ENCODE peak calls at places on chromosomes 4 and X, in ten cellular contexts. K is HCT116; X is endodermal cell; Q is pancreas; M is aorta; E is stomach; P is SK-N-SH; F is psoas muscle; W is ascending aorta; Y is CD4-positive, alpha-beta memory T cell. V is an unnamed sample.

GRCh38 chrX:44882635-44883034 is 9.6 kb downstream of the KDM6A start:
- DNase-seq in K (no peak), X (no peak), Q (no peak), M (no peak), E (no peak), P (no peak), F (no peak), W (no peak), Y (no peak), V (no peak)

GRCh38 chr4:156223985-156224384 is 270.3 kb upstream of the CTSO start:
- DNase-seq in K (no peak), X (no peak), Q (no peak), M (no peak), E (no peak), P (no peak), F (no peak), W (no peak), Y (no peak), V (no peak)

GRCh38 chr4:1469596-1470392 is 63.6 kb upstream of the NKX1-1 start:
- DNase-seq in K (no peak), X (peak; percentile 29), Q (no peak), M (peak; percentile 67), E (no peak), P (peak; percentile 16), F (peak; percentile 38), W (peak; percentile 41), Y (no peak), V (no peak)

GRCh38 chr4:76546282-76547166 is 111.5 kb downstream of the SHROOM3 start:
- DNase-seq in K (no peak), X (peak; percentile 64), Q (peak; percentile 15), M (peak; percentile 83), E (peak; percentile 69), P (no peak), F (no peak), W (peak; percentile 80), Y (no peak), V (peak; percentile 63)

GRCh38 chr4:11881364-11881763 is 452.7 kb upstream of the HS3ST1 start:
- DNase-seq in K (no peak), X (no peak), Q (no peak), M (no peak), E (no peak), P (no peak), F (no peak), W (no peak), Y (no peak), V (no peak)

GRCh38 chrX:108199691-108200090 is 108.1 kb downstream of the ATG4A start:
- DNase-seq in K (peak; percentile 27), X (peak; percentile 77), Q (no peak), M (no peak), E (no peak), P (peak; percentile 23), F (no peak), W (no peak), Y (no peak), V (no peak)

GRCh38 chrX:97637289-97637688 is 753.6 kb downstream of the RPA4 start:
- DNase-seq in K (no peak), X (no peak), Q (no peak), M (no peak), E (no peak), P (no peak), F (no peak), W (no peak), Y (no peak), V (no peak)

GRCh38 chr4:770022-770421 is 55.9 kb downstream of the CPLX1 start:
- DNase-seq in K (no peak), X (no peak), Q (no peak), M (no peak), E (no peak), P (no peak), F (peak; percentile 34), W (no peak), Y (no peak), V (no peak)

GRCh38 chr4:109690690-109691410 is 12.4 kb downstream of the CASP6 start:
- DNase-seq in K (no peak), X (no peak), Q (no peak), M (no peak), E (no peak), P (no peak), F (no peak), W (no peak), Y (peak; percentile 50), V (no peak)

GRCh38 chr4:168257663-168258235 is 60.8 kb downstream of the DDX60 start:
- DNase-seq in K (no peak), X (no peak), Q (no peak), M (no peak), E (no peak), P (no peak), F (no peak), W (no peak), Y (no peak), V (no peak)
- H3K27ac ChIP-seq in K (no peak overlapping the region), X (no peak overlapping the region), Q (no peak overlapping the region), M (no peak overlapping the region), E (no peak overlapping the region), P (no peak overlapping the region), F (no peak overlapping the region), W (no peak overlapping the region), Y (no peak overlapping the region), V (no peak overlapping the region)

GRCh38 chrX:2184089-2184488 is 316.7 kb downstream of the DHRSX start:
- DNase-seq in K (no peak), X (no peak), Q (no peak), M (no peak), E (no peak), P (no peak), F (no peak), W (no peak), Y (no peak), V (no peak)

GRCh38 chrX:2183193-2183725 is 317.5 kb downstream of the DHRSX start:
- DNase-seq in K (no peak), X (peak; percentile 58), Q (no peak), M (no peak), E (no peak), P (no peak), F (no peak), W (no peak), Y (no peak), V (no peak)

GRCh38 chrX:2188316-2188715 is 312.5 kb downstream of the DHRSX start:
- DNase-seq in K (peak; percentile 26), X (peak; percentile 70), Q (no peak), M (no peak), E (no peak), P (no peak), F (no peak), W (no peak), Y (no peak), V (no peak)

GRCh38 chrX:2187352-2188115 is 313.2 kb downstream of the DHRSX start:
- DNase-seq in K (no peak), X (no peak), Q (no peak), M (no peak), E (no peak), P (no peak), F (no peak), W (no peak), Y (no peak), V (no peak)

DNA sequence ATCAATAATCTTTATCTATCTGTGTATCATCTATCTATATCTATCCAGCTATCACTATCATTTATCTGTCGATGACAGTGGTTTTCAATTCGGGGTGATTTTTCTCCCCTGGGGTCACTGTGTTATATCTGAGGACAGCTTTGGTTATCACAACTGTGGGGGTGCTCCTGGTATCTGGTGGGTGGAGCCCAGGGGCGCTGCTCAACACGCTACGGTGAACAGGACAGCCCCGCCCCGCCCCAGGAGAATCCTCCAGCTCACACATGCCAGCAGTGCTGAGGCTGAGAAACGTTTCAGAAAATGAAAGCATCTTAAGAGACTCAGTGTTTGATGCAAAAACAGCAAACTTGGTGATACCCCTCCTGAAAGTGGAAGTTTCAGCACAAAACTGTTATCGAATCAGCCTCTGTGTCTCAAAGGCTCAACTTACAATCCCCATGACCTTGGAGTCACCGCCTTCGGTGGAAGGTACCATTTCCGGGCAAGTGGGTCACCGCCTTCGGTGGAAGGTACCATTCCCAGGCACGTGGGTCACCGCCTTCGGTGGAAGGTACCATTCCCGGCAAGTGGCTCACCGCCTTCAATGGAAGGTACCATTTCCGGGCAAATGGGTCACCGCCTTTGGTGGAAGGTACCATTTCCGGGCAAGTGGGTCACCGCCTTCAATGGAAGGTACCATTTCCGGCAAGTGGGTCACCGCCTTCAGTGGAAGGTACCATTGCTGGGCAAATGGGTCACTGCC is 315.3 kb downstream of the DHRSX start:
- DNase-seq in K (no peak), X (no peak), Q (no peak), M (no peak), E (no peak), P (no peak), F (no peak), W (no peak), Y (no peak), V (no peak)
- H3K9me3 ChIP-seq in K (no peaks in the 10 kb centered on the region), X (peaks cover 32% of the 10 kb centered on the region), Q (no peaks in the 10 kb centered on the region), M (peaks cover 1% of the 10 kb centered on the region), E (no peaks in the 10 kb centered on the region), P (no peaks in the 10 kb centered on the region), F (no peaks in the 10 kb centered on the region), W (no peaks in the 10 kb centered on the region), Y (peaks cover 10% of the 10 kb centered on the region), V (peaks cover 20% of the 10 kb centered on the region)

GRCh38 chr4:35709080-35709479 is 535.2 kb downstream of the ARAP2 start:
- DNase-seq in K (no peak), X (no peak), Q (no peak), M (no peak), E (no peak), P (no peak), F (no peak), W (no peak), Y (no peak), V (no peak)

GRCh38 chr4:35711127-35711526 is 533.2 kb downstream of the ARAP2 start:
- DNase-seq in K (no peak), X (no peak), Q (no peak), M (no peak), E (no peak), P (no peak), F (no peak), W (no peak), Y (no peak), V (no peak)

GRCh38 chr4:35710343-35710742 is 534.0 kb downstream of the ARAP2 start:
- DNase-seq in K (no peak), X (no peak), Q (no peak), M (no peak), E (no peak), P (no peak), F (no peak), W (no peak), Y (no peak), V (no peak)
- H3K4me3 ChIP-seq in K (no peak overlapping the region), X (no peak overlapping the region), Q (no peak overlapping the region), M (no peak overlapping the region), E (no peak overlapping the region), P (no peak overlapping the region), F (no peak overlapping the region), W (no peak overlapping the region), Y (no peak overlapping the region), V (no peak overlapping the region)

DNA sequence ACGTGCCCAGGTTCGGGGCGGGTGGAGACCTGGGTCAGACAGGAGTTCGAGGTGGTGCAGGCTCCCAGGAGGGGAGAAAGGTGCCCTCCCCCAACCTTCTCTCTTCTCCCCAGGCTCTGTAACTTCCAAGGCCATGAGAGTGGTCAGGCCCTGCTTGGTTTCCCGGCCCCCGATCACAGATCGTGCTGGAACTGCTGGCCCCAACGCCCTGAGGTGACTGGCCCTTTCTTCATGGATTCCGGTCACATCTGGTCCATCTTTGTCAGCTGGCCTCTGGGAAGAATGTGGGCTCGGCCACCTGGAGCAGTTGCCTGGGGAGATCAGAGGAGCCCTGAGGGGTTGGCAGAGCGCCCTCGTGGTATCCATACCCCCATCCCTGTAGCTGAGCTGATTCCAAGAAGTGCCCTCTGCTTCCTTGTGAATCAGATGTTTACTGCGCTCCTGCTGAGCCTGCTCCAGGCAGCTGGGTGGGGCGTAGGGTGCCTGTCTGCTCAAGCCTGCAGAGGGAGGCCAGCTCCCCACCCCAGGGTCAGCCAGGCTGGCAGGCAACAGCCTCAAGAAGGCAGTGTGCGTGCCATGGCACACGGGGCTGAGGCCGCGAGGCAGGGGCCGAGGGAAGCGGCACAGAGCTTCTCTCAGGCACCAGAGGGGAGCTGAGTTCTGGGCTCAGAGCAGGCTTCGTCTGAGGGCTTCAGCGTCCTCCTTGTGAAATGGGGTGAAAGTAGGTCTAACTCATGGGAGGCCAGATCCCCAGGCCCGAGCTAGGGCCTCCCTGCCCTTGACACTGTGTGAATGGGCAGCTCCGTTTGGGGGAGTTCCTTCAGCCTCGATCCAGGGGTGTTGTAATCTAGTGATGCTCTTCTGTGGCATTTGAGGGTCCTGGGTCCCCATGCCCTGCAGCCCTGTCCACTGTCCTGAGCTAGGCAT is 3.6 kb downstream of the SH3BP2 start:
- DNase-seq in K (no peak), X (no peak), Q (peak; percentile 96), M (peak; percentile 74), E (peak; percentile 85), P (peak; percentile 29), F (peak; percentile 57), W (peak; percentile 62), Y (no peak), V (no peak)
- H3K27ac ChIP-seq in K (peak overlapping the region; percentile 48), X (no peak overlapping the region), Q (peak overlapping the region; percentile 84), M (no peak overlapping the region), E (peak overlapping the region; percentile 92), P (no peak overlapping the region), F (peak overlapping the region; percentile 5), W (no peak overlapping the region), Y (no peak overlapping the region), V (peak overlapping the region; percentile 31)

V was measured in AG04450.